ENCODE peak calls at places on chromosomes 7 and 10, in nine cellular contexts. R, L, J, K, Y, H, N, Z and V are unnamed samples.

GRCh38 chr7:128783143-128783799 is 7.7 kb upstream of the OPN1SW start:
- DNase-seq in J (peak; percentile 44), H (peak; percentile 60), K (peak; percentile 75), N (no peak), Z (peak; percentile 57), R (no peak), Y (peak; percentile 48), L (peak; percentile 65), V (no peak)

GRCh38 chr10:76649723-76650127 is 987.9 kb downstream of the KCNMA1 start:
- DNase-seq in N (no peak), R (no peak), K (no peak), J (peak; percentile 16), H (peak; percentile 67), Z (peak; percentile 55), L (no peak), Y (peak; percentile 13), V (no peak)

GRCh38 chr10:119940487-119940886 is 48.0 kb downstream of the SEC23IP start:
- DNase-seq in N (no peak), Y (peak; percentile 47), Z (peak; percentile 69), J (no peak), K (no peak), H (no peak), L (no peak), R (no peak), V (no peak)

GRCh38 chr7:73699370-73700069 is 16.1 kb downstream of the BUD23 start:
- DNase-seq in L (no peak), J (no peak), N (no peak), Y (no peak), Z (no peak), R (no peak), K (no peak), H (no peak), V (peak; percentile 56)

GRCh38 chr10:103622935-103623574 is 129.6 kb downstream of the NEURL1 start:
- DNase-seq in Z (no peak), K (no peak), R (no peak), N (no peak), L (no peak), H (no peak), Y (no peak), J (no peak), V (no peak)

GRCh38 chr7:138309186-138309585 is 150.9 kb upstream of the TRIM24 start:
- DNase-seq in K (no peak), H (no peak), N (no peak), Y (no peak), L (no peak), J (no peak), Z (no peak), R (no peak), V (no peak)

GRCh38 chr10:119562097-119562496 is 19.6 kb upstream of the RGS10 start:
- DNase-seq in J (no peak), K (no peak), Y (no peak), R (no peak), L (no peak), N (no peak), H (no peak), Z (no peak), V (no peak)

GRCh38 chr7:75596727-75597614 is 104.9 kb downstream of the SPDYE5 start:
- DNase-seq in H (no peak), Y (peak; percentile 44), Z (no peak), J (no peak), R (no peak), L (peak; percentile 70), K (no peak), N (no peak), V (no peak)

GRCh38 chr10:76962851-76963250 is 674.8 kb downstream of the KCNMA1 start:
- DNase-seq in N (no peak), Y (no peak), J (no peak), R (no peak), H (peak; percentile 88), L (no peak), Z (no peak), K (no peak), V (no peak)

GRCh38 chr10:34031410-34031809 is 696.9 kb upstream of the NRP1 start:
- DNase-seq in H (peak; percentile 63), L (no peak), Y (peak; percentile 6), K (peak; percentile 36), J (peak; percentile 50), R (no peak), Z (peak; percentile 30), N (no peak), V (no peak)

GRCh38 chr10:94193466-94193924 is 169.2 kb downstream of the NOC3L start:
- DNase-seq in Z (no peak), Y (peak; percentile 2), K (no peak), H (peak; percentile 46), L (no peak), N (no peak), J (no peak), R (no peak), V (no peak)

GRCh38 chr10:3527869-3528268 is 257.1 kb downstream of the KLF6 start:
- DNase-seq in L (no peak), H (peak; percentile 54), J (no peak), Z (no peak), N (no peak), K (no peak), Y (no peak), R (no peak), V (no peak)

GRCh38 chr7:99258501-99258900 is 14.1 kb upstream of the MYH16 start:
- DNase-seq in Y (peak; percentile 46), K (no peak), N (no peak), L (no peak), J (no peak), R (no peak), Z (peak; percentile 68), H (no peak), V (no peak)

GRCh38 chr10:78471326-78471722 is 437.7 kb downstream of the RPS24 start:
- DNase-seq in Y (no peak), N (no peak), Z (no peak), K (no peak), L (no peak), R (no peak), J (no peak), H (no peak), V (no peak)

GRCh38 chr10:70598857-70599295 is 3.7 kb downstream of the PRF1 start:
- DNase-seq in K (no peak), J (no peak), R (peak; percentile 77), H (no peak), L (no peak), Y (no peak), N (no peak), Z (no peak), V (no peak)

GRCh38 chr7:2224934-2225333 is 7.8 kb downstream of the MAD1L1 start:
- DNase-seq in Y (peak; percentile 54), J (no peak), R (peak; percentile 85), L (no peak), K (no peak), H (no peak), N (no peak), Z (peak; percentile 71), V (no peak)

GRCh38 chr7:100386940-100387339 is 13.7 kb downstream of the PILRA start:
- DNase-seq in L (no peak), N (no peak), H (no peak), K (no peak), Y (no peak), J (no peak), R (no peak), Z (no peak), V (no peak)

DNA sequence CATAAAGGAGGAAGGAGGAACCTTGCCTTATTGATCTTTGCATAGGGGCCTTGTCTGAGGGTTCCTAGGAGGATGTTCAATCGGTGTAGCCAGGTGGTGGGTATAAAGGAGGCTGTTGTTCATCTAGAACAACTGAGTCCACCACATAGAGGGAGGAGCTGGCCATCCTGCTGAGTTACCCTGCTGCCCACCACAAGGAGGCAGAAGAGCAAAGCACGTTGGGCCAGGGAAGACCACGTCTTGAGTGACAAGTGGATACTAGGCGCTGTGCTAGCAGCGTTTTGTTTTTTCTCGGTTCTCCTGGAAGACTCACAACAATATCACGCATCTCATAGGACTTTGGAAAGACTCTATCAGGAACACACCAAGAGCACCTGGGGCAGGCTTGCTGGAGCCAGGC is 20.0 kb downstream of the FOXI2 start:
- DNase-seq in Y (no peak), N (no peak), H (no peak), R (no peak), L (no peak), J (no peak), K (no peak), Z (no peak), V (no peak)
- TF ChIP-seq CTCF in Y (no peak), N (peak; percentile 18), H (no peak), R (no peak), L (peak; percentile 7), J (no peak), K (no peak), Z (no peak), V (no peak)

DNA sequence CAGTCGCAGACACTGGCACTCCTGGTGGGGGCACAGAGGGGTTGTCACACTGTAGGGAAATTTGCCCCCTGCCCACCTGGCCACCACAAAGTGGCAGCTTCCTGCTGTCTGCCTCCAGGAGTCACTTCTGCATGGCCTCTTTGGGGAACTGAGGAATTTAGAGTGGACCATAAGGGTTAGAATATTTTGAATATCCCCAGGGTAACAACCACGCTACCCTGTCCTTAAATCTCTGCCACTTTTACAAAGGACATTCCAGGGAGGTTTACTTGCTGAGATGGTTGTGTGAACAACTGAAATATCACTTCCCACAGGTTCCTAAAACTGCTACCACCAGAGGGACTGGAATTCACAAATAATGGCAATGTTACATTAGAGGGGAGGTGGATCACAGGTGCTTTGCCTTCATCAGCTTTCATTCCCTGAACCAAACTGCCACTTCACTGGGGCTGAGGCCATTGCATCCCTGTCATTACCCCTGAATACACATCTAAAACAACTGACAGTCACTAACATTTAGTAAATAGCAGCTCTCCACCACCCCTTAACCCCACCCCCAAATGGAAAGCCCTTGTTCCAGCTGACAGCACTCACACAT is 88.1 kb upstream of the IFRD1 start:
- DNase-seq in R (no peak), N (no peak), L (no peak), J (no peak), Z (no peak), H (no peak), K (no peak), Y (no peak), V (no peak)
- TF ChIP-seq CTCF in R (no peak), N (no peak), L (no peak), J (no peak), Z (no peak), H (no peak), K (no peak), Y (no peak), V (no peak)

GRCh38 chr10:96205580-96205979 is 65.8 kb downstream of the BLNK start:
- DNase-seq in L (no peak), N (no peak), Z (no peak), H (no peak), J (no peak), Y (no peak), K (no peak), R (no peak), V (no peak)
- TF ChIP-seq CTCF in L (no peak), N (no peak), Z (no peak), H (no peak), J (no peak), Y (no peak), K (no peak), R (no peak), V (no peak)

GRCh38 chr10:36506696-36507477 is 618.5 kb upstream of the ANKRD30A start:
- DNase-seq in H (no peak), J (no peak), K (no peak), R (no peak), Z (no peak), Y (no peak), L (no peak), N (no peak), V (no peak)

GRCh38 chr10:36499696-36500095 is 625.7 kb upstream of the ANKRD30A start:
- DNase-seq in H (no peak), N (no peak), Y (peak; percentile 42), Z (peak; percentile 37), L (no peak), R (no peak), J (no peak), K (no peak), V (no peak)

GRCh38 chr10:36504752-36505151 is 620.6 kb upstream of the ANKRD30A start:
- DNase-seq in J (no peak), N (no peak), R (no peak), Z (peak; percentile 30), H (no peak), K (no peak), Y (peak; percentile 28), L (no peak), V (peak; percentile 23)
- TF ChIP-seq CTCF in J (no peak), N (no peak), R (peak; percentile 13), Z (peak; percentile 13), H (no peak), K (no peak), Y (peak; percentile 28), L (no peak), V (no peak)